ENCODE peak calls at places on chromosomes 3 and 15, in five cellular contexts. P is Calu3; D is psoas muscle; Y is stimulated activated CD4-positive, alpha-beta T cell treated with anti-CD3 and anti-CD28 coated beads, Interleukin-1b, Interleukin-23, amount 100 ng/mL, for 4 hours; B is A549. H is an unnamed sample.

GRCh38 chr3:170063691-170064090 is 25.9 kb downstream of the GPR160 start:
- DNase-seq in P (no peak), D (no peak), Y (no peak), B (no peak), H (no peak)

GRCh38 chr15:85019815-85020590 is 38.3 kb downstream of the PDE8A start:
- DNase-seq in P (no peak), D (no peak), Y (no peak), B (no peak), H (no peak)

GRCh38 chr3:69174871-69175737 is 52.7 kb upstream of the LMOD3 start:
- DNase-seq in Y (no peak), B (no peak), D (no peak), P (no peak), H (no peak)

GRCh38 chr3:69856965-69857364 is 117.7 kb downstream of the MITF start:
- DNase-seq in Y (no peak), B (no peak), P (no peak), D (no peak), H (no peak)

GRCh38 chr3:157079677-157080369 is 80.1 kb downstream of the CCNL1 start:
- DNase-seq in P (no peak), D (no peak), Y (no peak), B (no peak), H (no peak)

GRCh38 chr15:62928242-62928995 is 114.1 kb upstream of the TPM1 start:
- DNase-seq in Y (no peak), B (peak), D (no peak), P (peak), H (peak)

GRCh38 chr15:86316699-86317378 is 237.2 kb downstream of the AGBL1 start:
- DNase-seq in Y (no peak), P (no peak), B (no peak), D (no peak), H (no peak)

GRCh38 chr15:48565560-48566482 is 79.7 kb downstream of the FBN1 start:
- DNase-seq in D (no peak), Y (no peak), B (no peak), P (no peak), H (peak)

GRCh38 chr3:5227812-5228211 is 40.3 kb downstream of the EDEM1 start:
- DNase-seq in Y (no peak), P (no peak), D (no peak), B (no peak), H (no peak)

GRCh38 chr3:10335190-10335738 is 14.4 kb upstream of the SEC13 start:
- DNase-seq in B (no peak), Y (no peak), D (peak), P (no peak), H (no peak)

GRCh38 chr15:72890043-72890442 is 106.5 kb upstream of the ADPGK start:
- DNase-seq in B (no peak), D (no peak), P (no peak), Y (no peak), H (no peak)

GRCh38 chr3:139180489-139180888 is 135.8 kb upstream of the PRR23C start:
- DNase-seq in P (no peak), Y (no peak), D (no peak), B (no peak), H (no peak)

GRCh38 chr3:85939026-85939616 is 980.3 kb downstream of the CADM2 start:
- DNase-seq in P (no peak), B (no peak), Y (no peak), D (no peak), H (no peak)

H was measured in HS-5.